ENCODE peak calls at places on chromosomes 3 and 15, in five cellular contexts. One of them, this sample, is unnamed.

GRCh38 chr3:190575441-190576190 is 61.7 kb downstream of the IL1RAP start:
- DNase-seq in endodermal cell: no peak
- DNase-seq in stomach: no peak
- DNase-seq in tibial nerve: no peak
- DNase-seq in pancreas: no peak
- DNase-seq in this sample: no peak

GRCh38 chr3:161939919-161940693 is 443.5 kb downstream of the OTOL1 start:
- DNase-seq in endodermal cell: no peak
- DNase-seq in stomach: no peak
- DNase-seq in tibial nerve: no peak
- DNase-seq in pancreas: no peak
- DNase-seq in this sample: no peak

GRCh38 chr3:159069076-159069475 is 267.2 kb downstream of the MFSD1 start:
- DNase-seq in endodermal cell: no peak
- DNase-seq in stomach: no peak
- DNase-seq in tibial nerve: no peak
- DNase-seq in pancreas: no peak
- DNase-seq in this sample: no peak

GRCh38 chr15:57537072-57537471 is 54.6 kb upstream of the MYZAP start:
- DNase-seq in endodermal cell: peak
- DNase-seq in stomach: peak
- DNase-seq in tibial nerve: no peak
- DNase-seq in pancreas: peak
- DNase-seq in this sample: peak

GRCh38 chr3:196800742-196801141 is 61.1 kb downstream of the PAK2 start:
- DNase-seq in endodermal cell: no peak
- DNase-seq in stomach: no peak
- DNase-seq in tibial nerve: no peak
- DNase-seq in pancreas: no peak
- DNase-seq in this sample: no peak

GRCh38 chr15:75725719-75726607 is 13.3 kb upstream of the CSPG4 start:
- DNase-seq in endodermal cell: no peak
- DNase-seq in stomach: no peak
- DNase-seq in tibial nerve: peak
- DNase-seq in pancreas: no peak
- DNase-seq in this sample: peak

GRCh38 chr15:35669021-35669420 is 123.1 kb upstream of the DPH6 start:
- DNase-seq in endodermal cell: peak
- DNase-seq in stomach: no peak
- DNase-seq in tibial nerve: no peak
- DNase-seq in pancreas: no peak
- DNase-seq in this sample: no peak

GRCh38 chr3:37800022-37800493 is 61.6 kb upstream of the CTDSPL start:
- DNase-seq in endodermal cell: no peak
- DNase-seq in stomach: no peak
- DNase-seq in tibial nerve: no peak
- DNase-seq in pancreas: no peak
- DNase-seq in this sample: no peak

GRCh38 chr3:107294117-107294516 is 83.1 kb upstream of the CCDC54 start:
- DNase-seq in endodermal cell: no peak
- DNase-seq in stomach: no peak
- DNase-seq in tibial nerve: no peak
- DNase-seq in pancreas: no peak
- DNase-seq in this sample: no peak

GRCh38 chr15:59369597-59369996 is 3.1 kb downstream of the MYO1E start:
- DNase-seq in endodermal cell: no peak
- DNase-seq in stomach: no peak
- DNase-seq in tibial nerve: no peak
- DNase-seq in pancreas: no peak
- DNase-seq in this sample: no peak

GRCh38 chr3:43995929-43996378 is 245.7 kb upstream of the TOPAZ1 start:
- DNase-seq in endodermal cell: no peak
- DNase-seq in stomach: no peak
- DNase-seq in tibial nerve: no peak
- DNase-seq in pancreas: no peak
- DNase-seq in this sample: no peak

GRCh38 chr15:67307156-67307555 is 52.6 kb downstream of the IQCH start:
- DNase-seq in endodermal cell: no peak
- DNase-seq in stomach: no peak
- DNase-seq in tibial nerve: no peak
- DNase-seq in pancreas: no peak
- DNase-seq in this sample: no peak

GRCh38 chr15:38670142-38671002 is 105.8 kb upstream of the RASGRP1 start:
- DNase-seq in endodermal cell: no peak
- DNase-seq in stomach: no peak
- DNase-seq in tibial nerve: no peak
- DNase-seq in pancreas: no peak
- DNase-seq in this sample: no peak

GRCh38 chr3:130626021-130626420 is 109.0 kb downstream of the COL6A6 start:
- DNase-seq in endodermal cell: no peak
- DNase-seq in stomach: no peak
- DNase-seq in tibial nerve: no peak
- DNase-seq in pancreas: no peak
- DNase-seq in this sample: no peak

DNA sequence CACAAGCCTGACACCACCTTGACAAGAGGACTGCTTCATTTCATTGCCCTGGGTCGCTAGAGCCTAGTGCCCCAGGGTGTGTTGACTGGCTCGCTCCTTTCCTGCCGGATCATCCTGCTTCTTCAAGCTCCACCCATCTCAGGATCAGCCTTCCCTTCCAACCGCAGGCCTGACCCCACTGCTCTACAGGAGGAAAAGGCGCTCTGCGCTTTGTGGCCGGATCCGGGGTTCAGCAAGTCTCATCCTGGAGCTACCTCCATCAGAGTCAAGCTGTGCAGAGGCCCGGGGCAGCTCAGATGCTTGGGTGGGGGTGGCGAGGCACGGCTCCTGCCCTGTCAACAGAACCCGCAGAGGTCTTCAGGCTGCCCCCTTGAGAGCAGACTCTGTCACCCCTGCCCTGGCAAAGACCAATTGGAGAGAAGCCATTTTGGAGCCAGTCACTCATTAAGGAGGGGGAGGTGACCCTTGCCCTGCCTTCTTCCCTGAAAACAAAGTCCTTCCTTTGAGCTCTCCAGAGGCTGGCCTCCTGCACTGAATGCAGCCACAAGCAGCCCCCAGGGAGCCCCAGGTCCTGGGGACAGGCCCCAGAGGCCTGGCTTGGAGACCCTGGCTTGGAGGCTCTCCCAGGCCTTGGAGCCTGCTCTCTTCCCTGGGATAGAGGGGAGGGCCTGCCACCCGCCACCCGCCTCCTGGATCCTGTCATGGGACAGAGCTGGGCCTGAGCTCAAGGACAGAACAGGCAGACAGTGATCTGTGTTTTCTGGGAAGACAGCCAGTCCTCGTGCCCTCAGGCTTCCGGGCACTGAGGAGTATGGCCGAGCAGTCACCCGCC is 80.3 kb downstream of the CPN2 start:
- DNase-seq in endodermal cell: peak
- DNase-seq in stomach: peak
- DNase-seq in tibial nerve: peak
- DNase-seq in pancreas: peak
- DNase-seq in this sample: peak
- H3K27ac ChIP-seq in endodermal cell: peak
- H3K27ac ChIP-seq in stomach: peak
- H3K27ac ChIP-seq in tibial nerve: peak
- H3K27ac ChIP-seq in pancreas: peak
- H3K27ac ChIP-seq in this sample: peak

DNA sequence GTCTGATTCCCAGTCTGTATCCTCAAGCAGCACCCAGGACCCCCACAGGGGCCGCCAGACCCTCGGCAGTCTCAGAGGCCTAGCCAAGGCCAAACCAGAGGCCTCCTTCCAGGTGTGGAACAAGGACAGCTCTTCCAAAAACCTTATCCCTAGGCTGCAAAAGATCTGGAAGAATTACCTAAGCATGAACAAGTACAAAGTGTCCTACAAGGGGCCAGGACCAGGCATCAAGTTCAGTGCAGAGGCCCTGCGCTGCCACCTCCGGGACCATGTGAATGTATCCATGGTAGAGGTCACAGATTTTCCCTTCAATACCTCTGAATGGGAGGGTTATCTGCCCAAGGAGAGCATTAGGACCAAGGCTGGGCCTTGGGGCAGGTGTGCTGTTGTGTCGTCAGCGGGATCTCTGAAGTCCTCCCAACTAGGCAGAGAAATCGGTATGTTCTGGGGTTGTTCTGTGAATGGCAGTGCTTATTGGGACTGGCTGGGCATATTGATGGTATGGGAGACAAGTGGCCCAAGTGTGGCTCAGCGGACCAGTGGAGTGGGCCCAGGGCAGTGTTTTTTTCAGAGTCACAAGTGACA is 96.3 kb downstream of the RPL39L start:
- DNase-seq in endodermal cell: no peak
- DNase-seq in stomach: no peak
- DNase-seq in tibial nerve: no peak
- DNase-seq in pancreas: no peak
- DNase-seq in this sample: no peak
- H3K27ac ChIP-seq in endodermal cell: no peak
- H3K27ac ChIP-seq in stomach: no peak
- H3K27ac ChIP-seq in tibial nerve: no peak
- H3K27ac ChIP-seq in pancreas: no peak
- H3K27ac ChIP-seq in this sample: no peak

GRCh38 chr15:56469484-56469883 is 4.5 kb upstream of the MNS1 start:
- DNase-seq in endodermal cell: no peak
- DNase-seq in stomach: no peak
- DNase-seq in tibial nerve: no peak
- DNase-seq in pancreas: no peak
- DNase-seq in this sample: no peak

GRCh38 chr15:56467626-56468025 is 2.7 kb upstream of the MNS1 start:
- DNase-seq in endodermal cell: no peak
- DNase-seq in stomach: no peak
- DNase-seq in tibial nerve: no peak
- DNase-seq in pancreas: no peak
- DNase-seq in this sample: no peak

GRCh38 chr15:56460947-56461346 is 4.0 kb downstream of the MNS1 start:
- DNase-seq in endodermal cell: no peak
- DNase-seq in stomach: no peak
- DNase-seq in tibial nerve: no peak
- DNase-seq in pancreas: no peak
- DNase-seq in this sample: no peak

GRCh38 chr15:56468271-56468912 is 3.5 kb upstream of the MNS1 start:
- DNase-seq in endodermal cell: no peak
- DNase-seq in stomach: no peak
- DNase-seq in tibial nerve: no peak
- DNase-seq in pancreas: no peak
- DNase-seq in this sample: no peak

GRCh38 chr15:56464893-56465520 is at the start of gene MNS1:
- DNase-seq in endodermal cell: peak
- DNase-seq in stomach: peak
- DNase-seq in tibial nerve: peak
- DNase-seq in pancreas: peak
- DNase-seq in this sample: peak
- H3K27ac ChIP-seq in endodermal cell: no peak
- H3K27ac ChIP-seq in stomach: no peak
- H3K27ac ChIP-seq in tibial nerve: peak
- H3K27ac ChIP-seq in pancreas: peak
- H3K27ac ChIP-seq in this sample: no peak

GRCh38 chr3:171268677-171269076 is 191.5 kb downstream of the TNIK start:
- DNase-seq in endodermal cell: no peak
- DNase-seq in stomach: no peak
- DNase-seq in tibial nerve: no peak
- DNase-seq in pancreas: no peak
- DNase-seq in this sample: no peak

GRCh38 chr3:171274222-171274621 is 186.0 kb downstream of the TNIK start:
- DNase-seq in endodermal cell: no peak
- DNase-seq in stomach: no peak
- DNase-seq in tibial nerve: no peak
- DNase-seq in pancreas: no peak
- DNase-seq in this sample: no peak

GRCh38 chr3:171269557-171269956 is 190.6 kb downstream of the TNIK start:
- DNase-seq in endodermal cell: no peak
- DNase-seq in stomach: no peak
- DNase-seq in tibial nerve: no peak
- DNase-seq in pancreas: no peak
- DNase-seq in this sample: no peak

GRCh38 chr3:171267089-171267488 is 193.1 kb downstream of the TNIK start:
- DNase-seq in endodermal cell: no peak
- DNase-seq in stomach: no peak
- DNase-seq in tibial nerve: no peak
- DNase-seq in pancreas: no peak
- DNase-seq in this sample: no peak

GRCh38 chr3:171270541-171270940 is 189.7 kb downstream of the TNIK start:
- DNase-seq in endodermal cell: no peak
- DNase-seq in stomach: no peak
- DNase-seq in tibial nerve: no peak
- DNase-seq in pancreas: no peak
- DNase-seq in this sample: no peak
- H3K27ac ChIP-seq in endodermal cell: no peak
- H3K27ac ChIP-seq in stomach: no peak
- H3K27ac ChIP-seq in tibial nerve: no peak
- H3K27ac ChIP-seq in pancreas: no peak
- H3K27ac ChIP-seq in this sample: no peak

GRCh38 chr15:63041402-63041977 is 1.1 kb upstream of the TPM1 start:
- DNase-seq in endodermal cell: peak
- DNase-seq in stomach: no peak
- DNase-seq in tibial nerve: no peak
- DNase-seq in pancreas: no peak
- DNase-seq in this sample: no peak
- H3K27ac ChIP-seq in endodermal cell: no peak
- H3K27ac ChIP-seq in stomach: peak
- H3K27ac ChIP-seq in tibial nerve: peak
- H3K27ac ChIP-seq in pancreas: peak
- H3K27ac ChIP-seq in this sample: peak

GRCh38 chr3:57893668-57894067 is 114.6 kb upstream of the FLNB start:
- DNase-seq in endodermal cell: no peak
- DNase-seq in stomach: no peak
- DNase-seq in tibial nerve: no peak
- DNase-seq in pancreas: no peak
- DNase-seq in this sample: no peak
- H3K27ac ChIP-seq in endodermal cell: no peak
- H3K27ac ChIP-seq in stomach: no peak
- H3K27ac ChIP-seq in tibial nerve: peak
- H3K27ac ChIP-seq in pancreas: no peak
- H3K27ac ChIP-seq in this sample: no peak

GRCh38 chr3:141308588-141309218 is 59.6 kb upstream of the ZBTB38 start:
- DNase-seq in endodermal cell: peak
- DNase-seq in stomach: peak
- DNase-seq in tibial nerve: no peak
- DNase-seq in pancreas: peak
- DNase-seq in this sample: peak
- H3K27ac ChIP-seq in endodermal cell: no peak
- H3K27ac ChIP-seq in stomach: no peak
- H3K27ac ChIP-seq in tibial nerve: no peak
- H3K27ac ChIP-seq in pancreas: no peak
- H3K27ac ChIP-seq in this sample: no peak